ENCODE peak calls at places on chromosomes 12 and 14, in ten cellular contexts. C, G, R, V, M, Z, K, W, F and I are unnamed samples.

GRCh38 chr14:73741876-73742519 is 27.8 kb upstream of the PNMA1 start:
- DNase-seq in C (no peak), G (no peak), R (peak; percentile 89), V (no peak), M (no peak), Z (no peak), K (no peak), W (no peak), F (no peak), I (no peak)

GRCh38 chr14:100734031-100734990 is 7.6 kb downstream of the DLK1 start:
- DNase-seq in C (no peak), G (no peak), R (peak; percentile 46), V (no peak), M (peak; percentile 91), Z (peak; percentile 7), K (no peak), W (no peak), F (no peak), I (no peak)

GRCh38 chr12:2834581-2835491 is at the start of gene NRIP2:
- DNase-seq in C (peak; percentile 82), G (peak; percentile 55), R (no peak), V (peak; percentile 35), M (no peak), Z (no peak), K (no peak), W (peak; percentile 74), F (peak; percentile 89), I (peak; percentile 81)

GRCh38 chr12:64810831-64811230 is 13.6 kb upstream of the TBC1D30 start:
- DNase-seq in C (no peak), G (no peak), R (no peak), V (no peak), M (no peak), Z (no peak), K (no peak), W (no peak), F (no peak), I (no peak)

GRCh38 chr14:54681819-54682261 is 114.9 kb downstream of the SAMD4A start:
- DNase-seq in C (peak; percentile 32), G (no peak), R (no peak), V (no peak), M (no peak), Z (no peak), K (no peak), W (peak; percentile 61), F (no peak), I (no peak)

GRCh38 chr14:89910706-89911017 is 43.9 kb downstream of the EFCAB11 start:
- DNase-seq in C (no peak), G (no peak), R (no peak), V (no peak), M (no peak), Z (no peak), K (no peak), W (no peak), F (no peak), I (no peak)

GRCh38 chr12:122460641-122461040 is 38.2 kb upstream of the CLIP1 start:
- DNase-seq in C (no peak), G (no peak), R (no peak), V (no peak), M (no peak), Z (no peak), K (no peak), W (no peak), F (no peak), I (no peak)

GRCh38 chr12:12606793-12607589 is 4.7 kb upstream of the CREBL2 start:
- DNase-seq in C (peak; percentile 83), G (no peak), R (no peak), V (no peak), M (no peak), Z (no peak), K (no peak), W (peak; percentile 91), F (no peak), I (no peak)

GRCh38 chr12:101501410-101502045 is 26.4 kb downstream of the SPIC start:
- DNase-seq in C (peak; percentile 74), G (no peak), R (no peak), V (no peak), M (no peak), Z (no peak), K (no peak), W (peak; percentile 93), F (no peak), I (no peak)

GRCh38 chr12:42332301-42332894 is 6.4 kb downstream of the PPHLN1 start:
- DNase-seq in C (peak; percentile 64), G (no peak), R (no peak), V (no peak), M (no peak), Z (no peak), K (peak; percentile 14), W (peak; percentile 71), F (no peak), I (no peak)

GRCh38 chr14:25118671-25119070 is 68.7 kb upstream of the STXBP6 start:
- DNase-seq in C (no peak), G (no peak), R (no peak), V (no peak), M (no peak), Z (no peak), K (no peak), W (no peak), F (no peak), I (no peak)

GRCh38 chr12:17976202-17976601 is 113.8 kb downstream of the RERGL start:
- DNase-seq in C (no peak), G (peak; percentile 70), R (no peak), V (peak; percentile 63), M (no peak), Z (no peak), K (no peak), W (peak; percentile 33), F (no peak), I (no peak)

GRCh38 chr12:98440165-98440581 is 75.2 kb upstream of the TMPO start:
- DNase-seq in C (peak; percentile 99), G (no peak), R (no peak), V (no peak), M (no peak), Z (peak; percentile 66), K (peak; percentile 84), W (peak; percentile 99), F (no peak), I (peak; percentile 62)
- TF ChIP-seq CTCF in C (no peak), G (no peak), R (no peak), V (no peak), M (no peak), Z (no peak), K (no peak), W (no peak), F (no peak), I (no peak)

GRCh38 chr14:76876076-76876475 is 49.9 kb downstream of the LRRC74A start:
- DNase-seq in C (peak; percentile 83), G (peak; percentile 83), R (no peak), V (peak; percentile 76), M (no peak), Z (peak; percentile 64), K (peak; percentile 36), W (peak; percentile 87), F (no peak), I (no peak)

GRCh38 chr14:76874734-76875133 is 48.5 kb downstream of the LRRC74A start:
- DNase-seq in C (no peak), G (no peak), R (no peak), V (no peak), M (no peak), Z (no peak), K (no peak), W (no peak), F (no peak), I (no peak)

GRCh38 chr14:76870146-76870545 is 43.9 kb downstream of the LRRC74A start:
- DNase-seq in C (no peak), G (peak; percentile 58), R (no peak), V (peak; percentile 39), M (no peak), Z (no peak), K (no peak), W (no peak), F (no peak), I (no peak)

GRCh38 chr14:76868453-76869170 is 42.4 kb downstream of the LRRC74A start:
- DNase-seq in C (no peak), G (no peak), R (no peak), V (no peak), M (no peak), Z (no peak), K (no peak), W (no peak), F (no peak), I (no peak)

GRCh38 chr14:76872796-76873432 is 46.7 kb downstream of the LRRC74A start:
- DNase-seq in C (peak; percentile 61), G (peak; percentile 76), R (peak; percentile 92), V (peak; percentile 77), M (no peak), Z (peak; percentile 58), K (no peak), W (peak; percentile 60), F (no peak), I (peak; percentile 73)
- TF ChIP-seq CTCF in C (peak; percentile 79), G (peak; percentile 91), R (no peak), V (peak; percentile 97), M (peak; percentile 92), Z (peak; percentile 86), K (peak; percentile 77), W (peak; percentile 84), F (peak; percentile 83), I (peak; percentile 82)

DNA sequence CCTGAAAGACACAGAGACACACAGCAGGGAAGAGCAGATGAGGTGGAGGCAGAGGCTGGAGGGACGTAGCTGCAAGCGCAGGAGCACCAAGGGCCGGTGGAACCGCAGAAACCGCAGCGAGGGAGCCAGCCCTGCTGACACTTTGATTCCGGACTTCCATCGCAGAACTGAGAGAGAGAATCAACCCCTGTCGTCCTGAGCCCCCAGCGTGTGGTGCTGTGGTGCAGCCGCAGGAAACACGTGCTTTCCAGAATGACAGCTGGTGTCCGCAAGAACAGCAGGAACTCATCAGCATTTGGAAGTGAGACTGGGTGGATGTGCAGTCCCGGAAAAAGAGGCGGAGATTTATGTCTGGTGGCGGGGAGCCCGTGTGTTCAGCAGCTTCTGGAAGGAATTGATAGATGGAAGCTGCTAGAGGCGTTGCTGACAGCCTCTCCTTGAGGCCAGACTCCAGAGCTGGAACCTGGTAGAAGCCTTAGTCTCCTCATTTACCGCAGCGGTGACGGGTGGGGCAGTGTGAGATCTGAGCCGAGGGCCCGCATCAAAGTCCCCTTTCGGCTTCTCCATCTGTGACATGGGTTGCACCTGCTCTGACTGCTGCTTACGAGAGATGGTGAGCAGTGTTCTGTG is 21.9 kb upstream of the KLC1 start:
- DNase-seq in C (peak; percentile 96), G (peak; percentile 64), R (peak; percentile 94), V (peak; percentile 72), M (no peak), Z (no peak), K (peak; percentile 75), W (peak; percentile 97), F (peak; percentile 88), I (peak; percentile 81)
- TF ChIP-seq CTCF in C (peak; percentile 38), G (peak; percentile 14), R (no peak), V (no peak), M (peak; percentile 71), Z (no peak), K (peak; percentile 53), W (peak; percentile 50), F (peak; percentile 50), I (peak; percentile 45)

DNA sequence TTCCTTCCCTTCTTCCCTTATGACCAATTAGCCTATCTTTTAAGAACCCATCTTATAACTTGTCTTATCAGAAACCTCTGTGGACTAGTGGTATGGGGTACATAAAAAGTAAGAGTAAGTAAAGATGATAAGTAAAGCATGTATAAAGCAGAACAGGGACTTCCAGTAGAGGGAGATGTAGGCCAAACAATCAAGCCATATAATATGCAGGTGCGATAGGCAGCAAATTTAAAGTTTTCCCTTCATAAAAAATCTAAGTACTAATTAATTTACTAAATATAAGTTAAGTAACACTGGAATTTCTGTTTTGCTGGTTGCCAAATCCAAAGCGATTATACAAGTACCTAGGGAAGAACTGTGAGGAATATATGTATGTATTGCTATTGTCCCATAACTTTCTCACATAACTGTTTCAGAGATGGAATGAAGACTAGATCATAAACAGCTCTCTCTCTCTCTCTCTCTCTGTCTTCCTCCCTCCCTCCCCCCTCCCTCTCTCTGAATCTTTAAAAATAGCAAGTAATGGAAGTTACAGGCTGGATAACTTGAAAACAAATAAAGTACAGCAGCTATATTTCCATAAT is 25.7 kb downstream of the METTL25 start:
- DNase-seq in C (peak; percentile 61), G (no peak), R (no peak), V (no peak), M (no peak), Z (no peak), K (no peak), W (peak; percentile 62), F (no peak), I (no peak)
- TF ChIP-seq CTCF in C (peak; percentile 64), G (peak; percentile 60), R (no peak), V (peak; percentile 41), M (peak; percentile 80), Z (peak; percentile 21), K (peak; percentile 51), W (peak; percentile 62), F (peak; percentile 63), I (peak; percentile 73)